ENCODE peak calls at places on chromosomes 1 and 21, in nine cellular contexts. B is pancreas; C is CD8-positive, alpha-beta T cell; O is uterus; M is adrenal gland; Y is gastrocnemius medialis; P is H9; E is tibial nerve; N is CD4-positive, alpha-beta memory T cell. G is an unnamed sample. For H3K4me1, the result is how much of the 10 kb centered on the place peaks cover.

GRCh38 chr1:172837816-172838680 is 179.1 kb downstream of the FASLG start:
- DNase-seq in O (no peak), Y (no peak), P (no peak), M (no peak), B (no peak), E (no peak), N (peak), C (no peak), G (no peak)

GRCh38 chr1:15141933-15142647 is 11.5 kb upstream of the TMEM51 start:
- DNase-seq in E (no peak), P (no peak), M (peak), C (no peak), N (no peak), O (no peak), B (peak), Y (no peak), G (no peak)

GRCh38 chr1:9204156-9204720 is 30.3 kb upstream of the H6PD start:
- DNase-seq in M (no peak), N (no peak), C (no peak), O (no peak), B (no peak), Y (no peak), E (no peak), P (no peak), G (no peak)

GRCh38 chr1:155794605-155795265 is 62.3 kb downstream of the GON4L start:
- DNase-seq in Y (no peak), B (no peak), N (no peak), C (no peak), P (no peak), O (no peak), M (no peak), E (no peak), G (no peak)

GRCh38 chr1:197976368-197976767 is 59.2 kb downstream of the LHX9 start:
- DNase-seq in N (no peak), P (no peak), M (no peak), Y (no peak), E (no peak), B (no peak), C (no peak), O (no peak), G (no peak)

GRCh38 chr1:9181990-9182783 is 52.4 kb upstream of the H6PD start:
- DNase-seq in M (no peak), P (peak), N (no peak), B (peak), O (no peak), E (no peak), Y (no peak), C (no peak), G (no peak)

GRCh38 chr1:59994302-59995198 is 68.0 kb upstream of the CYP2J2 start:
- DNase-seq in O (peak), N (no peak), Y (no peak), B (no peak), C (no peak), P (no peak), M (peak), E (no peak), G (peak)

GRCh38 chr1:192159034-192159433 is 772 bp downstream of the RGS18 start:
- DNase-seq in C (no peak), B (no peak), N (no peak), E (no peak), Y (no peak), P (no peak), M (no peak), O (no peak), G (no peak)

GRCh38 chr1:47688161-47688560 is 250.3 kb downstream of the FOXD2 start:
- DNase-seq in P (peak), Y (no peak), C (no peak), N (no peak), B (no peak), M (peak), O (no peak), E (no peak), G (no peak)

GRCh38 chr1:86696522-86696921 is 7.9 kb upstream of the SH3GLB1 start:
- DNase-seq in C (no peak), Y (no peak), E (no peak), O (no peak), M (no peak), N (no peak), B (no peak), P (no peak), G (no peak)

GRCh38 chr1:78472851-78473496 is 17.8 kb upstream of the PTGFR start:
- DNase-seq in M (no peak), O (no peak), N (no peak), Y (no peak), B (no peak), C (no peak), P (no peak), E (no peak), G (no peak)
- H3K4me1 ChIP-seq in M (under half), O (under half), N (under half), Y (under half), B (under half), C (under half), P (under half), E (under half), G (under half)

GRCh38 chr1:169051171-169051570 is 55.3 kb upstream of the ATP1B1 start:
- DNase-seq in C (no peak), O (no peak), B (no peak), N (no peak), M (no peak), Y (no peak), P (no peak), E (no peak), G (no peak)

GRCh38 chr1:169047074-169047473 is 59.4 kb upstream of the ATP1B1 start:
- DNase-seq in O (no peak), M (no peak), N (no peak), P (no peak), C (no peak), E (no peak), B (no peak), Y (no peak), G (no peak)

GRCh38 chr1:169046671-169047070 is 59.8 kb upstream of the ATP1B1 start:
- DNase-seq in C (no peak), B (no peak), P (no peak), M (no peak), O (no peak), N (no peak), Y (no peak), E (no peak), G (no peak)

GRCh38 chr1:169048043-169048442 is 58.4 kb upstream of the ATP1B1 start:
- DNase-seq in B (no peak), P (no peak), O (no peak), N (no peak), E (no peak), M (no peak), Y (no peak), C (no peak), G (no peak)

GRCh38 chr1:169049258-169049936 is 57.1 kb upstream of the ATP1B1 start:
- DNase-seq in P (no peak), C (no peak), Y (no peak), E (no peak), O (no peak), M (no peak), N (no peak), B (no peak), G (no peak)
- H3K4me1 ChIP-seq in P (under half), C (under half), Y (under half), E (under half), O (under half), M (under half), N (under half), B (under half), G (under half)

DNA sequence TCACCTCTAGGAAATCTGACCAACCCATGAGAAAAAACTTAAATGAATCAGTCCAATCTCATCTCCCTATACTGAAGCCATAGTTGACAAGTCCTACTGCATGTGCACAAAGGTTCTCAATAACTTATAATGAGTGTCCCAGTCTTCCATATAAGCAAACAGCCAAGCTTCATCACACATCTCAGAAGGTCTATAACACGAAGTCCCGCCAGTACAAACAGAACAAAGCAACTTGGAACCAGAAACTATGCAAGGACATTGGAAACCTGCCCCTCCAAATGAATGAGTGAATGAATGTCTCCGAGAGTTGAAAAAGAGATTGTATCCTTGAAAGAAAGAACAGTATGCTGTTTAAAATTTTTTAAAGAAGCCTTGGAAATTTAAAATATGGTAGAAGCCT is 53.6 kb upstream of the IPO9 start:
- DNase-seq in P (no peak), C (no peak), M (no peak), O (no peak), N (no peak), B (no peak), E (no peak), Y (no peak), G (no peak)
- H3K4me1 ChIP-seq in P (under half), C (under half), M (under half), O (under half), N (under half), B (under half), E (under half), Y (under half), G (half or more)

GRCh38 chr21:33236799-33237198 is 7.1 kb downstream of the IFNAR2 start:
- DNase-seq in M (no peak), B (no peak), N (no peak), O (no peak), E (no peak), P (no peak), C (no peak), Y (no peak), G (no peak)

GRCh38 chr21:33236013-33236686 is 6.4 kb downstream of the IFNAR2 start:
- DNase-seq in E (no peak), P (no peak), C (no peak), N (no peak), B (no peak), M (no peak), O (no peak), Y (no peak), G (no peak)

GRCh38 chr21:33238146-33238545 is 8.4 kb downstream of the IFNAR2 start:
- DNase-seq in Y (no peak), B (no peak), N (no peak), M (no peak), O (no peak), P (no peak), C (no peak), E (no peak), G (no peak)

GRCh38 chr21:33238565-33239255 is 9.0 kb downstream of the IFNAR2 start:
- DNase-seq in N (peak), C (no peak), Y (no peak), P (no peak), B (no peak), E (no peak), M (no peak), O (no peak), G (no peak)

GRCh38 chr21:33237446-33237845 is 7.7 kb downstream of the IFNAR2 start:
- DNase-seq in O (no peak), M (no peak), N (no peak), C (no peak), B (no peak), P (no peak), E (no peak), Y (no peak), G (no peak)
- H3K4me1 ChIP-seq in O (under half), M (under half), N (half or more), C (half or more), B (under half), P (under half), E (under half), Y (under half), G (under half)

GRCh38 chr1:28208818-28209441 is 23.9 kb downstream of the DNAJC8 start:
- DNase-seq in Y (no peak), E (no peak), B (peak), M (peak), C (peak), P (peak), O (peak), N (peak), G (no peak)

GRCh38 chr1:28205243-28205642 is 27.6 kb downstream of the DNAJC8 start:
- DNase-seq in O (no peak), P (no peak), C (no peak), B (no peak), N (no peak), Y (no peak), E (no peak), M (no peak), G (no peak)

GRCh38 chr1:28213315-28213714 is 19.5 kb downstream of the DNAJC8 start:
- DNase-seq in E (no peak), O (no peak), B (no peak), P (no peak), Y (no peak), M (no peak), N (no peak), C (no peak), G (no peak)

GRCh38 chr1:28209700-28210099 is 23.1 kb downstream of the DNAJC8 start:
- DNase-seq in E (no peak), C (no peak), Y (no peak), M (no peak), B (no peak), O (no peak), N (no peak), P (no peak), G (no peak)
- H3K4me1 ChIP-seq in E (under half), C (under half), Y (under half), M (under half), B (under half), O (under half), N (under half), P (under half), G (under half)

DNA sequence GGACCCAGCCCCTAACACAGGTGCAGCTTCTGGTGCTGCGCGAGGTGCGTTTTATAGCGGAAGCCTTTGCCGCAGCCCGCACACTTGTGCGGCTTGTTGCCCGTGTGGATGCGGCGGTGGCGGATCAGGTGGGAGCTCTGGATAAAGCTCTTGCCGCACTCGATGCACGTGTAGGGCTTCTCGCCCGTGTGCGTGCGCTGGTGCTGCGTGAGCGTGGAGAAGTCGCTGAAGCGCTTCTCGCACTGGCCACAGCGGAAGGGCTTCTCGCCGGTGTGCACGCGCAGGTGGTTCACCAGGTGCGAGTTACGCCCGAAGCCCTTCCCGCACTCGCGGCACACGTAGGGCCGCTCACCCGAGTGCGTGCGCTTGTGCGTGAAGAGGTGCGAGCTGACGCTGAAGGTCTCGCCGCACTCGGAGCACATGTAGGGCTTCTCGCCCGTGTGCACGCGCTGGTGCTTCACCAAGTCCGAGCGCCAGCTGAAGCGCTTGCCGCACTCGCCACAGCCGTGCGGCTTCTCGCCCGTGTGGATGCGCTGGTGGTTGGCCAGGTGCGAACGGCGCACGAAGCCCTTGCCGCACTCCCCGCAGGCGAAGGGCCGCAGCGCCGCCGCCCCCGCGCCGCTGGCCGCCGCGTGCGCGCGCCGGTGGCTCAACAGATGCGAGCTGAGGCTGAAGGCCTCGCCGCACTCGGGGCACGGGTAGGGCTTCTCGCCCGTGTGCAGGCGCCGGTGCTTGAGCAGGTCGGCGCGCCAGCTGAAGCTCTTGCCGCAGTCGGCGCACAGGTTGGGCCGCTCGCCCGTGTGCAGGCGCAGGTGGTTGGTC is 25.2 kb downstream of the ZNF697 start:
- DNase-seq in E (no peak), O (no peak), Y (no peak), B (no peak), C (no peak), P (no peak), N (no peak), M (no peak), G (no peak)
- H3K4me1 ChIP-seq in E (under half), O (under half), Y (under half), B (under half), C (under half), P (under half), N (under half), M (under half), G (under half)

GRCh38 chr1:94921977-94922376 is 4.9 kb downstream of the CNN3 start:
- DNase-seq in O (no peak), E (no peak), M (no peak), B (no peak), Y (no peak), P (no peak), C (no peak), N (no peak), G (no peak)

GRCh38 chr1:94919241-94920030 is 7.5 kb downstream of the CNN3 start:
- DNase-seq in N (no peak), O (no peak), P (no peak), M (no peak), E (no peak), B (no peak), C (no peak), Y (no peak), G (no peak)

GRCh38 chr1:94920061-94920460 is 6.8 kb downstream of the CNN3 start:
- DNase-seq in N (no peak), Y (no peak), E (no peak), O (no peak), B (no peak), C (no peak), P (no peak), M (no peak), G (no peak)

GRCh38 chr1:94912263-94912986 is 14.5 kb downstream of the CNN3 start:
- DNase-seq in E (no peak), M (no peak), O (no peak), P (no peak), B (no peak), C (no peak), N (no peak), Y (no peak), G (no peak)

DNA sequence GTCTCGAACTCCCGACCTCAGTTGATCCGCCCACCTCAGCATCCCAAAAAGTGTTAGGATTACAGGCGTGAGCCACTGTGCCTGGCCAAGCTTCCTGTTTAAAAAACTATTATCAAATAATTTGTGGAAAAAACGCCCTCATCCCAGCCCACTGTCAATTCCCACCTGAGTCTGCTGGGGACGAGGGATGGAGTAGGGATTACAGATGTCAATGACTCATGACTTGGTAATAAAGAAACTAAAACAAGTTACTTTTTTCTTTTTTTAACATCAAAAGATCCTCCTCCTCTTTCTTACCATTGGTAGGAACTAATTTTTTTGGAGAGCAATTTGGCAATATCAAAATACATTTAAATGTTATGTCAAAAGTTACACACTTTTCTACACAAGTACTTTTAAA is 9.7 kb downstream of the CNN3 start:
- DNase-seq in E (no peak), C (no peak), O (no peak), B (no peak), Y (no peak), P (no peak), M (no peak), N (no peak), G (no peak)
- H3K4me1 ChIP-seq in E (under half), C (under half), O (under half), B (under half), Y (under half), P (under half), M (half or more), N (under half), G (under half)

GRCh38 chr21:42262826-42263225 is 43.9 kb downstream of the ABCG1 start:
- DNase-seq in O (peak), M (peak), C (no peak), P (no peak), E (no peak), N (no peak), Y (peak), B (peak), G (peak)

GRCh38 chr21:42264245-42265195 is 45.6 kb downstream of the ABCG1 start:
- DNase-seq in P (no peak), M (no peak), Y (no peak), E (no peak), O (no peak), C (no peak), B (no peak), N (no peak), G (no peak)

GRCh38 chr21:42261832-42262200 is 42.9 kb downstream of the ABCG1 start:
- DNase-seq in N (no peak), B (no peak), O (no peak), Y (no peak), C (no peak), E (no peak), M (no peak), P (no peak), G (no peak)

GRCh38 chr21:42265229-42265812 is 46.4 kb downstream of the ABCG1 start:
- DNase-seq in C (no peak), P (no peak), N (no peak), O (no peak), E (no peak), B (no peak), M (no peak), Y (no peak), G (no peak)

GRCh38 chr21:42263591-42264131 is 44.7 kb downstream of the ABCG1 start:
- DNase-seq in C (no peak), O (peak), B (no peak), N (no peak), M (peak), Y (peak), E (no peak), P (no peak), G (no peak)
- H3K4me1 ChIP-seq in C (under half), O (under half), B (under half), N (under half), M (half or more), Y (under half), E (under half), P (under half), G (under half)

DNA sequence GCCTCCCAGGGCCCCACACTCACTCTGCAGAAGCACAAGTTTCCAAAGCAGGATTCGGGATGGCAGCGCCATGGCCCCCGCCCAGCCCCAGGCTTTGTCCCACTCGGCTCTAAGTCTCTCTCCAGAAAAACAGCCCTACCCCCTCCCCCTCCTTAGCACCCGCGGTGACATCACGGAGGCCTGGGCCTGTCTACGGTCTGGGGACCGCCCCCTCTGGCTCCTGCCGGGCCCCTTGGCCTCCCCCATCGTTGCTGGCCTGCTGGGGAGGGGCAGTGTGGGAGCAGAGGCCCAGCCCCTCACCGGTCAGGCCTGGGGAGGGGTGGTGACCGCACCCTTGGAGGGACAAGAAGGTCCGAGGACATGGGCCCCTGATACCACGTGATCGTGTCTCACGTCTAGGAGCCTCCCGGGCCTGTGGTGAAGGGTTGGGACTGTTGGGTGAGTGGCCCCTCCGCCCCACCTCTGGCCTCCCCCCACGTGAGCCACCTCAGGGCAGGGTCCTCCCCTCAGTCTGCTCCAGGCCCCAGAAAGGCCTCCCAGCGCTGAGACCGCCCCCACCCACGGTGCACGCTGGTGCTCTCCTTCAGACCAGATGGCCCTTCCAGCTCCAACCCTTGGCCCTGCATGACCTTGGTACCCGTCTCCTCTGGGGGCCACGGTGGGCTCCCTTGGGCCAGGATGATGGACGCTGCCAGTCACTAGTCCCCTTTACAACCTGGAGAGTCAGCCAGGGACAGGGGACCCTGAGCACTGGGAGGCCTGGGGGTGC is at the start of gene MXRA8:
- DNase-seq in C (no peak), P (peak), B (no peak), Y (no peak), M (no peak), E (peak), O (peak), N (no peak), G (peak)
- H3K4me1 ChIP-seq in C (under half), P (under half), B (under half), Y (under half), M (under half), E (under half), O (under half), N (under half), G (under half)

G was measured in thoracic aorta.